ENCODE peak calls at places on chromosomes 5 and 9, in ten cellular contexts. B is MM.1S, O is osteoblast, Z is GM23338, C is IMR-90, N is fibroblast of lung, E is PC-9, X is GM23248, I is mammary epithelial cell, V is HepG2. A is an unnamed sample.
A peak's percentile ranks its signal among the peaks of the same experiment; 100 is the strongest.

GRCh38 chr5:88736494-88736893 is 146.5 kb downstream of the MEF2C start:
- DNase-seq in B (no peak), O (no peak), Z (no peak), C (no peak), N (no peak), E (no peak), X (no peak), I (no peak), V (no peak), A (peak; percentile 47)

GRCh38 chr5:78113689-78114088 is 180.8 kb downstream of the AP3B1 start:
- DNase-seq in B (no peak), O (no peak), Z (no peak), C (no peak), N (no peak), E (no peak), X (no peak), I (no peak), V (no peak), A (peak; percentile 70)

GRCh38 chr9:137294091-137294683 is 7.9 kb downstream of the NRARP start:
- DNase-seq in B (peak; percentile 29), O (no peak), Z (peak; percentile 81), C (peak; percentile 56), N (peak; percentile 76), E (peak; percentile 54), X (peak; percentile 64), I (peak; percentile 47), V (peak; percentile 80), A (peak; percentile 67)

GRCh38 chr5:178359738-178360137 is 127.1 kb upstream of the PHYKPL start:
- DNase-seq in B (no peak), O (peak; percentile 36), Z (no peak), C (no peak), N (no peak), E (no peak), X (no peak), I (no peak), V (no peak), A (no peak)

GRCh38 chr5:79512692-79513518 is 1.0 kb downstream of the HOMER1 start:
- DNase-seq in B (no peak), O (no peak), Z (peak; percentile 64), C (peak; percentile 27), N (peak; percentile 41), E (peak; percentile 22), X (peak; percentile 56), I (peak; percentile 48), V (no peak), A (peak; percentile 12)

GRCh38 chr9:121637441-121638222 is 13.8 kb upstream of the DAB2IP start:
- DNase-seq in B (no peak), O (peak; percentile 94), Z (no peak), C (peak; percentile 50), N (peak; percentile 61), E (peak; percentile 43), X (peak; percentile 75), I (peak; percentile 55), V (no peak), A (no peak)

GRCh38 chr5:139669681-139670368 is 21.7 kb downstream of the CXXC5 start:
- DNase-seq in B (peak; percentile 76), O (no peak), Z (no peak), C (no peak), N (no peak), E (no peak), X (no peak), I (no peak), V (peak; percentile 53), A (peak; percentile 92)

GRCh38 chr5:80072103-80073073 is 37.2 kb downstream of the THBS4 start:
- DNase-seq in B (no peak), O (peak; percentile 87), Z (no peak), C (peak; percentile 29), N (peak; percentile 1), E (no peak), X (peak; percentile 70), I (no peak), V (no peak), A (no peak)

GRCh38 chr5:133041910-133042309 is 9.9 kb upstream of the HSPA4 start:
- DNase-seq in B (no peak), O (no peak), Z (peak; percentile 27), C (peak; percentile 44), N (peak; percentile 43), E (no peak), X (peak; percentile 58), I (peak; percentile 55), V (no peak), A (no peak)

GRCh38 chr9:122819326-122819725 is 9.1 kb downstream of the PDCL start:
- DNase-seq in B (no peak), O (no peak), Z (no peak), C (peak; percentile 79), N (peak; percentile 51), E (no peak), X (peak; percentile 34), I (no peak), V (no peak), A (no peak)

GRCh38 chr5:43926923-43927322 is 323.9 kb downstream of the NNT start:
- DNase-seq in B (no peak), O (no peak), Z (no peak), C (no peak), N (no peak), E (no peak), X (no peak), I (no peak), V (no peak), A (no peak)

GRCh38 chr9:38228331-38229122 is 159.5 kb upstream of the SHB start:
- DNase-seq in B (no peak), O (no peak), Z (no peak), C (no peak), N (no peak), E (no peak), X (no peak), I (no peak), V (no peak), A (peak; percentile 27)

GRCh38 chr9:113956901-113957777 is 81.0 kb downstream of the ZNF618 start:
- DNase-seq in B (no peak), O (no peak), Z (no peak), C (peak; percentile 36), N (peak; percentile 10), E (no peak), X (peak; percentile 25), I (peak; percentile 6), V (no peak), A (no peak)

GRCh38 chr5:137496919-137497318 is 2.2 kb downstream of the SPOCK1 start:
- DNase-seq in B (no peak), O (peak; percentile 89), Z (no peak), C (no peak), N (no peak), E (no peak), X (peak; percentile 59), I (no peak), V (no peak), A (no peak)

GRCh38 chr5:138979684-138980275 is 104.6 kb upstream of the LRRTM2 start:
- DNase-seq in B (no peak), O (no peak), Z (no peak), C (no peak), N (no peak), E (no peak), X (no peak), I (no peak), V (no peak), A (no peak)

GRCh38 chr5:132865668-132866341 is 464 bp downstream of the GDF9 start:
- DNase-seq in B (no peak), O (peak; percentile 10), Z (no peak), C (no peak), N (no peak), E (no peak), X (no peak), I (no peak), V (no peak), A (no peak)

GRCh38 chr9:89802809-89803355 is 198.1 kb downstream of the GADD45G start:
- DNase-seq in B (no peak), O (no peak), Z (no peak), C (no peak), N (peak; percentile 21), E (no peak), X (no peak), I (no peak), V (no peak), A (no peak)

GRCh38 chr9:4238522-4238921 is 61.3 kb downstream of the GLIS3 start:
- DNase-seq in B (no peak), O (peak; percentile 72), Z (no peak), C (peak; percentile 70), N (no peak), E (no peak), X (peak; percentile 87), I (peak; percentile 66), V (no peak), A (no peak)

GRCh38 chr9:121736964-121737462 is 85.6 kb downstream of the DAB2IP start:
- DNase-seq in B (no peak), O (no peak), Z (peak; percentile 88), C (no peak), N (no peak), E (peak; percentile 91), X (peak; percentile 33), I (no peak), V (peak; percentile 78), A (no peak)

GRCh38 chr9:134642385-134643181 is 980 bp downstream of the COL5A1 start:
- DNase-seq in B (no peak), O (peak; percentile 98), Z (peak; percentile 69), C (peak; percentile 91), N (peak; percentile 94), E (peak; percentile 21), X (peak; percentile 89), I (peak; percentile 44), V (no peak), A (no peak)
- H3K4me3 ChIP-seq in B (no peak overlapping the region), O (peak overlapping the region; percentile 99), Z (peak overlapping the region; percentile 80), C (peak overlapping the region; percentile 84), N (peak overlapping the region; percentile 80), E (no peak overlapping the region), X (peak overlapping the region; percentile 100), I (no peak overlapping the region), V (no peak overlapping the region), A (no peak overlapping the region)

GRCh38 chr5:1338518-1339070 is 6.3 kb downstream of the CLPTM1L start:
- DNase-seq in B (no peak), O (no peak), Z (no peak), C (no peak), N (no peak), E (no peak), X (no peak), I (no peak), V (no peak), A (no peak)
- H2AFZ ChIP-seq in B (no peak overlapping the region), O (no peak overlapping the region), Z (no peak overlapping the region), C (no peak overlapping the region), N (no peak overlapping the region), E (no peak overlapping the region), X (no peak overlapping the region), I (no peak overlapping the region), V (no peak overlapping the region), A (no peak overlapping the region)

GRCh38 chr9:21996438-21996837 is 1.8 kb downstream of the CDKN2B-AS1 start:
- DNase-seq in B (no peak), O (no peak), Z (peak; percentile 83), C (no peak), N (no peak), E (no peak), X (no peak), I (no peak), V (no peak), A (no peak)
- H3K4me3 ChIP-seq in B (no peak overlapping the region), O (peak overlapping the region; percentile 94), Z (peak overlapping the region; percentile 77), C (no peak overlapping the region), N (no peak overlapping the region), E (peak overlapping the region; percentile 98), X (no peak overlapping the region), I (peak overlapping the region; percentile 98), V (no peak overlapping the region), A (peak overlapping the region; percentile 78)

DNA sequence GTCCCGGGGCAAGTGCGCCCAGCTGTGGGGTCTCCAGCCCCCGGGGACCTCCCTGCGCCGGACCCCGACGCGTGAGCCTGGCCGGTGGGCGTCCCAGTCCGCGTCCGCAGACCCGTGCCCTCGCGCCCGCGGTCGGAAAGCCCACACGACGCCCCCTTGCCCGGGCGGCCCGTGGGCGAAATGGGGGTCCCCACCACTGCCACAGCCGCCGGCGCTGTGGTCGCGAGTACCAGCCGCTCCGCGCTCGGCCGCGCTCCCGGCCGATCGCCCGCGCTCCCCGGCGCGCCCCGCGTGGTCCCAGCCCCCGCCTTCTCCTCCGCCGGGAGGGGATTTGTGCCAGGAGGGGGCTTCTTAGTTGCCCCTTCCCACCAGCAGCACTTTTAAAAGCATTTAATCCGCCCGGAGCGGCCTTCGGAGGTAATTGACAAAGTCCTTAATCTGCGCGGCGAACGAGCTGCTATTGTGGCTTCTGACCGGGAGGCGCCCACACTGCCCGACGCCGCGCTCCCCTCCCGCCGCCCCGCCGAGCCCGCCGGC is 426 bp upstream of the FIBCD1 start:
- DNase-seq in B (no peak), O (no peak), Z (peak; percentile 68), C (peak; percentile 11), N (no peak), E (peak; percentile 20), X (peak; percentile 62), I (no peak), V (no peak), A (no peak)
- H2AFZ ChIP-seq in B (no peak overlapping the region), O (no peak overlapping the region), Z (peak overlapping the region; percentile 87), C (peak overlapping the region; percentile 89), N (no peak overlapping the region), E (peak overlapping the region; percentile 98), X (peak overlapping the region; percentile 95), I (peak overlapping the region; percentile 90), V (no peak overlapping the region), A (no peak overlapping the region)